ENCODE peak calls at places on chromosome 17, in seven cellular contexts. K, J, R, Q, H, V and T are unnamed samples.

GRCh38 chr17:50206604-50207293 is 5.3 kb upstream of the COL1A1 start:
- DNase-seq in K (peak), J (no peak), R (no peak), Q (peak), H (no peak), V (peak), T (no peak)

GRCh38 chr17:35449371-35449931 is 885 bp upstream of the SLFN13 start:
- DNase-seq in K (peak), J (no peak), R (no peak), Q (peak), H (no peak), V (peak), T (no peak)

GRCh38 chr17:83080641-83081560 is 1.5 kb downstream of the METRNL start:
- DNase-seq in K (no peak), J (no peak), R (no peak), Q (peak), H (no peak), V (peak), T (no peak)

GRCh38 chr17:81101614-81102306 is 63.5 kb upstream of the PVALEF start:
- DNase-seq in K (peak), J (no peak), R (no peak), Q (peak), H (peak), V (peak), T (peak)

GRCh38 chr17:290626-291025 is 62.0 kb downstream of the RPH3AL start:
- DNase-seq in K (no peak), J (no peak), R (no peak), Q (no peak), H (no peak), V (no peak), T (no peak)

GRCh38 chr17:17180741-17181525 is 25.2 kb downstream of the PLD6 start:
- DNase-seq in K (peak), J (no peak), R (no peak), Q (no peak), H (no peak), V (no peak), T (no peak)

GRCh38 chr17:27989046-27989445 is 53.4 kb upstream of the NLK start:
- DNase-seq in K (no peak), J (no peak), R (no peak), Q (no peak), H (no peak), V (peak), T (no peak)

GRCh38 chr17:44779211-44780025 is 20.6 kb downstream of the ADAM11 start:
- DNase-seq in K (peak), J (no peak), R (no peak), Q (peak), H (peak), V (peak), T (peak)

GRCh38 chr17:57071991-57072944 is 12.8 kb upstream of the AKAP1 start:
- DNase-seq in K (no peak), J (no peak), R (no peak), Q (no peak), H (no peak), V (no peak), T (no peak)

DNA sequence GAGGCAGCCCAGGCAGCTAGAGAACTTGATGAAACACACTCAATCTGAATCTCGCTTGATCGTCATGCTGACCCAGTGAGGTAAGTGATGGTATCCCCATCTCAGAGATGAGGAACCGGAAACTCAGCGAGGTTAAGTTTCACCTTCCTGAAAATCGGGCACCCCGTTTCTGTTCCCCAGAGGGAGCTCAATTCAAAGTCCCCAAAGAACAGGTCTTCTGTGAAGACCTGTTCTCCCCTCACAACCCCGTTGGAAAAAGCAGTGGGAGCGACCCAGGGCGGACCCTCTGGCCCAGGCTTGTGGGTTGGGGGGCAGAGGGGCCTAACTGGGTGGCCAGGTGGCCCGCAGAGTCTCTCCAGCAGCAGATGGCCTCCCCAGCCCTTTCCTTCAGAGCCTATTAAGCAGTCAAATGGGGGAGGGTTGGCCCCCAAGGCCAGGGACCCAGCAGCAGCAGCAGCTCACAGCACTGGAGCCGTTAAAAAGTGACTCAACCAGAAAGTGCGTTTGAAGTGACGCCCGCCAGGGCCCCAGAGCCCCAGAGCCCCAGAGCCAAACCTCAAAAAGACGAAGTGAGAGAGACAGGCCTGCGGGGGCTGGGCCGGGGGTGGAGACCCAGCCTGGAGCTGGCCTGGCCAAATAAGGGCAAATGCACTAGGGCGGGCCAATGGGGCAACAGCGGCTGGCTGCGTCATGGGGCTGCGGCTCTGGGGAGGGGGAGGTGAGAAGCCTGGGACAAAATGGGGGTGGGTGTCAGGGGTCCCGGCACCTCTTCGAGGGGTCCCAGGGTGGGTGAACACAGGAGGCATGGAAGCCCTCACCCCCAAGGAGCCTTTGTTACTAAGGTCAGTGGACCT is 9.2 kb upstream of the TSPOAP1 start:
- DNase-seq in K (peak), J (no peak), R (peak), Q (peak), H (no peak), V (peak), T (peak)
- H3K27ac ChIP-seq in K (peak), J (peak), R (peak), Q (peak), H (no peak), V (peak), T (peak)

GRCh38 chr17:67461228-67461780 is 84.2 kb downstream of the PITPNC1 start:
- DNase-seq in K (no peak), J (no peak), R (no peak), Q (no peak), H (no peak), V (no peak), T (no peak)
- H3K27ac ChIP-seq in K (no peak), J (no peak), R (no peak), Q (no peak), H (no peak), V (no peak), T (no peak)

GRCh38 chr17:76684756-76685155 is 26.0 kb downstream of the MXRA7 start:
- DNase-seq in K (no peak), J (no peak), R (no peak), Q (no peak), H (no peak), V (no peak), T (no peak)

GRCh38 chr17:76686538-76687277 is 24.1 kb downstream of the MXRA7 start:
- DNase-seq in K (no peak), J (no peak), R (no peak), Q (no peak), H (no peak), V (no peak), T (no peak)

GRCh38 chr17:76685846-76686245 is 24.9 kb downstream of the MXRA7 start:
- DNase-seq in K (peak), J (no peak), R (no peak), Q (no peak), H (no peak), V (no peak), T (no peak)

GRCh38 chr17:76683921-76684745 is 26.6 kb downstream of the MXRA7 start:
- DNase-seq in K (no peak), J (no peak), R (no peak), Q (no peak), H (no peak), V (no peak), T (no peak)

DNA sequence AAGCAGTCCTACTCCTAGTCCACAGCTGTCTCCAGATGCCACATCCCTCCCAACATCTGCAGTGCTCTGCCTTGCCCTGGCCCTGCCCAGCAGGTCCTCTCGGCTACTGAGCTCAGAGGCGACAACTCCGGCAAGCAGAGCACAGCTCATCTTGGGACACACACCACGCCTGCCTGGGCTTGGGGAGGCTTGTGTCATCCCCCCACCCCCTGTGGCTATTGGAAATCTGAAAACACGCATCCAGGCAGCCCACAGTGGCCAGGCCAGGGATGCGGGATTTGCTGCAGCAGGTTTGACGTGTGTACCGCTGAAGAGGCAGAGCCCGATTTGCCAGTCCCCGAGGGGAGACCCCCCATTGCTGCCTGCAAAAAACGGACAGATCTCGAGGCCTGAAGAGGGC is 25.4 kb downstream of the MXRA7 start:
- DNase-seq in K (no peak), J (no peak), R (no peak), Q (no peak), H (no peak), V (no peak), T (no peak)
- H3K27ac ChIP-seq in K (peak), J (peak), R (peak), Q (no peak), H (no peak), V (no peak), T (no peak)

GRCh38 chr17:8859804-8860430 is 7.6 kb downstream of the PIK3R6 start:
- DNase-seq in K (no peak), J (no peak), R (no peak), Q (no peak), H (no peak), V (peak), T (no peak)
- H3K27ac ChIP-seq in K (no peak), J (no peak), R (no peak), Q (no peak), H (no peak), V (peak), T (no peak)

DNA sequence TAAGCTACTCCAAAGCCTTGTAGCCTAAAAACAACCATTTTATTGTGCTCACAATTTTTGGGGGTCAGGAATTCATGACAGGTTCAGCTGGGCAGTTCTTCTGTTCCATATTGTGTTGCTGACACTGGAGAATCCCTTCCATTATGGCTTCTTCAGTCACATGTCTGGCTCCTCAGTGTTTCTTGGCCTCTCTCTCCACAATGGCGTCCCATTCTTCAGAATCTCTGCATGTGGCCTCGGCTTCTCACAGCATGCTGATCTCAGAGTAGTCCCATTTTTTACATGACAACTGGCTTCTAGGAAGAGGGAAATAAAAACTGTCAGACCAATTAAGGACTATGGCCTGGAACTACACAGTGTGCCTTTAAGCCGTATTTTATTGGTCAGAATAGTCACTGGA is 49.6 kb downstream of the NF1 start:
- DNase-seq in K (no peak), J (no peak), R (no peak), Q (no peak), H (no peak), V (no peak), T (no peak)
- H3K27ac ChIP-seq in K (no peak), J (no peak), R (no peak), Q (no peak), H (no peak), V (no peak), T (no peak)

GRCh38 chr17:73269329-73269615 is 7.6 kb upstream of the CPSF4L start:
- DNase-seq in K (no peak), J (no peak), R (no peak), Q (no peak), H (no peak), V (no peak), T (no peak)

GRCh38 chr17:73269791-73270190 is 8.1 kb upstream of the CPSF4L start:
- DNase-seq in K (no peak), J (no peak), R (no peak), Q (no peak), H (no peak), V (no peak), T (no peak)

GRCh38 chr17:73266796-73267195 is 5.1 kb upstream of the CPSF4L start:
- DNase-seq in K (no peak), J (no peak), R (no peak), Q (no peak), H (no peak), V (no peak), T (no peak)

GRCh38 chr17:73267648-73268537 is 6.2 kb upstream of the CPSF4L start:
- DNase-seq in K (no peak), J (no peak), R (no peak), Q (no peak), H (no peak), V (no peak), T (peak)

DNA sequence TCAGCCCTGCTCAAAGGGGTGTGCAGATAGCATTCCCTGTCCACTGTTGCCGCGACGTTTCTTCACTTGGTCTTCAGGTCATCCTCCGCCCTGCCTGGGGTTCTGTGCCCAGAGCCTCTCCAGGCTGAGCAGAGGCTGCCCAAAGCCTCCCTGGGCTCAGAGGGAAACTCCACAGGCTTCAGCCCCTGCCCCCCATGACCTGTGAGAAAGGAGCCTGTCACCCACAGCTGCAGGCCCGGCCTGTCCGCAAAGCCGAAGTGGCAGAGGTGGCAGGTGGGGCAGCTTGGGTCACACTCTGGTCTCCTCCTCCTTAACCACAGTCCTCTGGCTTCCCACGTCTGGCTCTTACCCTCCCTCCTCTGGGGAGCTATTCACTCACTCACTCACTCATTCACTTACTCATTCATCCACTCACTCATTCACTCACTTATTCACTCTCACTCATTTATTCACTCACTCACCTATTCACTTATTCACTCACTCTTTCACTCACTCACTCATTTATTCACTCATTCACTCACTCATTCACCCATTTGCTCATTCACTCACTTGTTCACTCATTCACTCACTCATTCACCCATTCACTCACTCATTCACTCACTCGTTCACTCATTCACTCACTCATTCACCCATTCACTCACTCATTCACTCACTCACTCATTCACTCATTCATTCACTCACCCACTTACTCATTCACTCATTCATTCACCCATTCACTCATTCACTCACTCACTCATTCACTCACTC is 7.1 kb upstream of the CPSF4L start:
- DNase-seq in K (no peak), J (no peak), R (no peak), Q (no peak), H (no peak), V (no peak), T (no peak)
- H3K27ac ChIP-seq in K (no peak), J (no peak), R (no peak), Q (no peak), H (no peak), V (no peak), T (no peak)

DNA sequence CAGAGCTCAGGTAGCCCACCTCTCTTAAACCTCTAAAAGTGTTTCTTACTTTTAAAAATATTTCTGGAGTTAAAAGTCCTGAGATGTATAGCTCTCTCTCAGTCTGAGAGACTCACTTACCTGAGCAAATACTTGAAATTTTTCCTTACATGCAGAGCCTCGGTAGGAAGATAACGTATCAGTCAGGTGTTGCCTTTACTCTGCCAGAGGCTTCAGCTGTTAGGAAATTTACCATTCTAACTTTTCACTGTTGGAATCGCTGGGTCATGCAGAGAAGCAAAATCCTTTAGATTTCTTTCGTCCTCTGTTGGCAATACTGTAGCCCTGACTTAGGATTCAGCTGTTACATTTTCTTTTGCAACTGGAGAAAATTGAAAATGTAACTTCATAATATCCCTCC is 20.1 kb upstream of the KCNJ16 start:
- DNase-seq in K (no peak), J (no peak), R (no peak), Q (no peak), H (no peak), V (no peak), T (no peak)
- H3K27ac ChIP-seq in K (no peak), J (no peak), R (no peak), Q (no peak), H (no peak), V (no peak), T (no peak)

DNA sequence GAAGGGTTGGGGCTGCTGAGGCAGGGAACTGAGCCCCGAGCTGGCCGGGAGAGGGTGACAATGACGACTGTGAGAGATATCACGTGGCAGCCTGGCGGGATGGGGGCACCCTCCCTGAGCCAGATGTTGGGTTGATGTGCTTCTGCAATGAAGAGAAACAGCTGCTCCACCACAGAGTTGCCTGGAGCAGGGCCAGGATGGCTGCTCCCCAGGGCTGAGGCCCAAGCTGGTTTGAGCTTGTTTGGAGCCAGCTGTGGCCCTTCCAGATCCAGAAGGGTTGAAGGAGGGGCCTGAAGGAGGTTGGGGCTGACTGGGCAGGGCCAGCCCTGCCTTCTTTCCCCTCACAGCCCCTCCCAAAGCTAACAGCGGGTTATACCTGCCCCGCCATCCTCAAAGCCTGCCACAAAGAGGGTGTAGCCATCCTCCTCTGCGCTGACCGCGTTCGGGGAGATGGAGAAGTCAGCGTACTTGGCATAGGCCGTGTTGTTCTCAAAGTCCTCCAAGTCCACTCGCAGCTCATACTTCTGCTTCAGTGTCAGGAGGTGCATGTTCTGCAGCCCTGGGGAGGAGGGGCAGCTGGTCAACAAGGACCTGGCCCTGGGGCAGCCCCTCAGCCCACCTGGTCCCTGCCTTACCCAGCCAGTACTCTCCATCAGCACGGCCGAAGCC is 2.1 kb downstream of the MFAP4 start:
- DNase-seq in K (peak), J (no peak), R (no peak), Q (peak), H (no peak), V (peak), T (peak)
- H3K27ac ChIP-seq in K (peak), J (peak), R (peak), Q (peak), H (no peak), V (peak), T (peak)

GRCh38 chr17:15482476-15482875 is 15.1 kb upstream of the CDRT4 start:
- DNase-seq in K (no peak), J (no peak), R (no peak), Q (no peak), H (no peak), V (no peak), T (no peak)

GRCh38 chr17:15475620-15476354 is 8.4 kb upstream of the CDRT4 start:
- DNase-seq in K (no peak), J (no peak), R (no peak), Q (peak), H (no peak), V (peak), T (no peak)

GRCh38 chr17:15480209-15480608 is 12.8 kb upstream of the CDRT4 start:
- DNase-seq in K (no peak), J (no peak), R (no peak), Q (no peak), H (no peak), V (no peak), T (no peak)

GRCh38 chr17:15479697-15480096 is 12.3 kb upstream of the CDRT4 start:
- DNase-seq in K (no peak), J (no peak), R (no peak), Q (peak), H (no peak), V (no peak), T (no peak)

DNA sequence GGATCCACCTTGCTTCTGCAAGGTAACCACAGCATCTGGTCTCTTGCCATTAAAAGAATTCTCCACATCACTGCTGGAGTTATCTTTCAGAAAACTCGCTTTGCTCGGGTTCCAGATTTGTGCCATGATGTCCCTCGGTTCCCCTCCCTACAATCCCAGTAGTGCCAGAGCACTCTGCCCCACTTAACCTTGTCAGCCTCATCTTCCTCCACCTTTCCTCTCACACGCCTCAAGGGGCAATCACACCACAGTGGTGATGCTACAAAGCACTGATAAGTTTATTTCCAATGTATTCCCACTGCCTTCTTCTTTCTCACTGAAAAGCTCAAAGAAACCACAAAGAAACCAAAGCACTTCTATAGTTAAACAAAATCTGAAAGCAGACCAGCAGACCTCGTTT is 11.4 kb upstream of the CDRT4 start:
- DNase-seq in K (no peak), J (no peak), R (no peak), Q (no peak), H (no peak), V (no peak), T (no peak)
- H3K27ac ChIP-seq in K (no peak), J (no peak), R (no peak), Q (no peak), H (no peak), V (no peak), T (no peak)